ENCODE peak calls at places on chromosomes 7 and 10, in five cellular contexts. I is transverse colon, B is HCT116, X is stomach, H is uterus. W is an unnamed sample. For H3K36me3, the result is how much of the 10 kb centered on the place peaks cover.

GRCh38 chr7:102284399-102284798 is 2.3 kb upstream of the SH2B2 start:
- DNase-seq in I (peak), B (no peak), X (no peak), H (no peak), W (no peak)

GRCh38 chr7:135240446-135240845 is 6.8 kb downstream of the STRA8 start:
- DNase-seq in I (no peak), B (no peak), X (no peak), H (no peak), W (no peak)

GRCh38 chr7:50664461-50664922 is 99.3 kb upstream of the DDC start:
- DNase-seq in I (no peak), B (peak), X (no peak), H (no peak), W (no peak)

GRCh38 chr7:105003275-105003674 is 10.7 kb upstream of the KMT2E start:
- DNase-seq in I (peak), B (no peak), X (no peak), H (peak), W (no peak)

GRCh38 chr7:35036361-35037171 is 719 bp downstream of the DPY19L1 start:
- DNase-seq in I (peak), B (no peak), X (peak), H (peak), W (peak)

GRCh38 chr7:156949541-156950380 is at the start of gene NOM1:
- DNase-seq in I (peak), B (peak), X (peak), H (peak), W (peak)

GRCh38 chr10:17007381-17007780 is 122.2 kb downstream of the CUBN start:
- DNase-seq in I (no peak), B (no peak), X (no peak), H (no peak), W (no peak)

GRCh38 chr7:100679927-100680588 is 6.5 kb downstream of the GNB2 start:
- DNase-seq in I (peak), B (no peak), X (no peak), H (peak), W (no peak)

GRCh38 chr7:81534996-81535395 is 234.9 kb downstream of the HGF start:
- DNase-seq in I (no peak), B (no peak), X (no peak), H (no peak), W (no peak)

GRCh38 chr10:30619966-30620365 is 9.6 kb downstream of the LYZL2 start:
- DNase-seq in I (no peak), B (no peak), X (no peak), H (no peak), W (no peak)

GRCh38 chr7:134890246-134891240 is 95.8 kb upstream of the AGBL3 start:
- DNase-seq in I (no peak), B (no peak), X (no peak), H (peak), W (peak)

GRCh38 chr7:133742709-133743538 is 384.2 kb upstream of the LRGUK start:
- DNase-seq in I (no peak), B (no peak), X (no peak), H (no peak), W (no peak)

GRCh38 chr7:139133335-139134139 is 24.0 kb upstream of the ZC3HAV1 start:
- DNase-seq in I (peak), B (peak), X (peak), H (peak), W (peak)

GRCh38 chr10:26457088-26457487 is 18.9 kb downstream of the APBB1IP start:
- DNase-seq in I (peak), B (no peak), X (no peak), H (no peak), W (no peak)

GRCh38 chr10:1556496-1556895 is 180.8 kb downstream of the ADARB2 start:
- DNase-seq in I (no peak), B (no peak), X (no peak), H (no peak), W (no peak)

GRCh38 chr7:75866129-75866496 is 12.7 kb upstream of the RHBDD2 start:
- DNase-seq in I (no peak), B (no peak), X (no peak), H (no peak), W (no peak)

GRCh38 chr10:43039629-43040481 is 37.0 kb upstream of the RET start:
- DNase-seq in I (no peak), B (no peak), X (peak), H (no peak), W (peak)

GRCh38 chr7:42017356-42017986 is 219.5 kb downstream of the GLI3 start:
- DNase-seq in I (no peak), B (no peak), X (no peak), H (peak), W (no peak)

GRCh38 chr10:30096564-30096963 is 37.2 kb upstream of the JCAD start:
- DNase-seq in I (no peak), B (no peak), X (no peak), H (no peak), W (no peak)

GRCh38 chr7:100366411-100367250 is 6.7 kb upstream of the PILRA start:
- DNase-seq in I (peak), B (no peak), X (no peak), H (no peak), W (no peak)

GRCh38 chr10:97640868-97641811 is 669 bp downstream of the PI4K2A start:
- DNase-seq in I (peak), B (no peak), X (no peak), H (peak), W (peak)

GRCh38 chr7:92916751-92917369 is 80.5 kb upstream of the CDK6 start:
- DNase-seq in I (no peak), B (peak), X (no peak), H (no peak), W (no peak)

GRCh38 chr10:43126759-43127424 is 11.4 kb upstream of the CSGALNACT2 start:
- DNase-seq in I (peak), B (no peak), X (peak), H (no peak), W (no peak)

GRCh38 chr10:95308389-95309302 is 17.8 kb upstream of the PDLIM1 start:
- DNase-seq in I (peak), B (peak), X (peak), H (peak), W (peak)

GRCh38 chr7:155398944-155399343 is 59.0 kb upstream of the EN2 start:
- DNase-seq in I (no peak), B (no peak), X (no peak), H (no peak), W (no peak)

GRCh38 chr7:70063796-70064423 is 465.6 kb downstream of the AUTS2 start:
- DNase-seq in I (no peak), B (no peak), X (no peak), H (no peak), W (no peak)

GRCh38 chr10:69425513-69426298 is 9.0 kb upstream of the TACR2 start:
- DNase-seq in I (peak), B (no peak), X (peak), H (no peak), W (no peak)

GRCh38 chr7:35263396-35263795 is 9.5 kb upstream of the TBX20 start:
- DNase-seq in I (no peak), B (no peak), X (no peak), H (no peak), W (peak)

GRCh38 chr7:32262315-32262714 is 192.1 kb upstream of the PDE1C start:
- DNase-seq in I (no peak), B (no peak), X (no peak), H (no peak), W (no peak)

GRCh38 chr10:33621143-33621542 is 286.7 kb upstream of the NRP1 start:
- DNase-seq in I (no peak), B (no peak), X (no peak), H (no peak), W (no peak)

GRCh38 chr7:140489021-140489349 is 9.7 kb upstream of the MKRN1 start:
- DNase-seq in I (no peak), B (no peak), X (no peak), H (no peak), W (no peak)

DNA sequence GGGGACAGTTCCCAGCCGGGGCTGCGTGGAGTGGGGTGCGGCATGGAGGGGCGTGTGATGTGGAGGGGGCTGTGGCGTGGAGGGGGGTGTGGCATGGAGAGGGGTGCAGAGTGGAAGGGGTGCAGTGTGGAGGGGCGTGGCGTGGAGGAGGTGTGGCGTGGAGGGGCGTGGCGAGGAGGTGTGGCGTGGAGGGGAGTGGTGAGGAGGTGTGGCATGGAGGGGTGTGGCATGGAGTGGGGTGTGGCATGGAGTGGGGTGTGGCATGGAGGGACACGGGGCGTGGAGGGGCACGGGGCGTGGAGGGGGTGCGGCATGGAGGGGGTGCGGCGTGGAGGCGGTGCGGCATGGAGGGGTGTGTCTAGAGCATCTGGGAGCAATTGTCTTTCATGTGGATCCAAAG is 33.6 kb downstream of the NKX6-2 start:
- DNase-seq in I (no peak), B (no peak), X (no peak), H (no peak), W (no peak)
- H3K36me3 ChIP-seq in I (under half), B (under half), X (half or more), H (under half), W (under half)

GRCh38 chr10:75396861-75397570 is 4.5 kb downstream of the ZNF503 start:
- DNase-seq in I (peak), B (no peak), X (peak), H (peak), W (no peak)
- TF ChIP-seq POLR2A in I (no peak), B (no peak), X (no peak), H (no peak), W (no peak)

DNA sequence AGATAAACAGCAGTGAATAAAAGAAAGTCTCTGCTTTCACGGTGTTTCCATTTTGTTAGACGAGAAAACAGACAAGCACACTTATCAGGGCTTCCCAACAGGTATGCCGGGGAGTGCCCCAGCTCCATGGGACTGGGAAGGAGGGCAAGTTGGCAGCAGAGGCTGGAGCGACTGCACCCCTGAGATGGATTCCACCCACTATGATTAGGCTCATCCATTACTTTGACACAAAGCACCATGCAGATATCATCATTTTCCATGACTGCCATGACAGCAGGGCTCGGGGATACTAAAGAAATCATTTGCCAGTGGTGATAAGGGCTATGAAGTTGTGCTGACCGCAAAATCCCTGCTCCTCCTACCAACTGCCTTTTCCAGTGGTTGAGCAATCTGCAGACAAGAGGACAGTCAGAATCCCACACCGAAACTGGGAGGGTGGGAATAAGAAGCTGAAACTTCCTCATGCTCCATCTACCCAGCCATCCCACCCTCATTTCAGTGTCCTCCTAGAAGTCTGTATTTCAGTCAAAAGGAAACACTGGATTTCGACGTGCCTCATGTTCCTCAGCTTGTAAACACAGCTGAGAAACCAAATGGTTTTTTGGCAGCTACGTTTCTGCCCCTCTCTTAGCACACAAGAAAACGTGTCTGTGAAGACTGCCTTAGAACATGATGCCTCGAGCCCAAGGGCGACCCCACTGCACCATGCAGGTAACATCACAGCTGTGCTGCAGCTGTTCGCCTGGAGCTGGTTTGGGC is 15.5 kb downstream of the CREB3L2 start:
- DNase-seq in I (peak), B (no peak), X (peak), H (peak), W (no peak)
- H3K27ac ChIP-seq in I (peak), B (no peak), X (peak), H (peak), W (peak)

DNA sequence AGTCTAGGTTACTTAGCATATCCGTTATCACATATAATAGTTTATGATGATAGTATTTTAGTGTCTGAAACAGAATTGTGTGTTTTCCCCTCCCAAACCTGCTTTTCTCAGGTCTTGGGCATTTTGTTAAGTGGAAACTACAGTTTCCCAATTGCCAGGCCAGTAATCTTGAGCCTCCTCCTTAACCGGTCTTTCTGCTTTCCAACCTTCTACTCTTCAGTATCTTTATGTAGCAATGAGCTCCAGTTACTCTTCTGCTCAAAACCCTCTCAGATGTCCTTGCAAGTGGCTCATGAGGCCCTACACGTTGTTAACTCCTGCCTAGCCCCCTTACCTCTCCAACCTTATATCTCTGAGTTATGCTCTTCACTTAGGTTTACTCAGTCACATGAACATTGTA is 22.0 kb downstream of the WAC start:
- DNase-seq in I (no peak), B (no peak), X (no peak), H (no peak), W (no peak)
- H3K36me3 ChIP-seq in I (under half), B (under half), X (under half), H (under half), W (under half)

GRCh38 chr7:146067880-146068279 is 48.7 kb upstream of the CNTNAP2 start:
- DNase-seq in I (no peak), B (no peak), X (no peak), H (no peak), W (no peak)
- TF ChIP-seq POLR2A in I (no peak), B (no peak), X (no peak), H (no peak), W (no peak)

GRCh38 chr7:45138433-45139267 is 18.9 kb upstream of the RAMP3 start:
- DNase-seq in I (no peak), B (no peak), X (no peak), H (no peak), W (no peak)

GRCh38 chr7:45136106-45137060 is 21.2 kb upstream of the RAMP3 start:
- DNase-seq in I (peak), B (peak), X (peak), H (peak), W (peak)

GRCh38 chr7:45145881-45146280 is 11.7 kb upstream of the RAMP3 start:
- DNase-seq in I (no peak), B (no peak), X (no peak), H (no peak), W (no peak)

GRCh38 chr7:45143616-45144015 is 14.0 kb upstream of the RAMP3 start:
- DNase-seq in I (no peak), B (no peak), X (no peak), H (no peak), W (no peak)

GRCh38 chr7:45140827-45141226 is 16.8 kb upstream of the RAMP3 start:
- DNase-seq in I (no peak), B (no peak), X (no peak), H (no peak), W (no peak)
- H3K27ac ChIP-seq in I (no peak), B (no peak), X (no peak), H (no peak), W (no peak)

GRCh38 chr10:96598841-96599240 is 12.0 kb upstream of the TM9SF3 start:
- DNase-seq in I (no peak), B (no peak), X (no peak), H (no peak), W (no peak)
- H3K36me3 ChIP-seq in I (under half), B (under half), X (under half), H (under half), W (under half)

W was measured in heart left ventricle.